ENCODE peak calls at places on chromosomes 16 and 17, in four cellular contexts. Y is EL; D is foreskin fibroblast; J is activated CD8-positive, alpha-beta memory T cell treated with anti-CD3 and anti-CD28 coated beads for 48 hours. U is an unnamed sample.

GRCh38 chr17:64080174-64080618 is 49.7 kb downstream of the ERN1 start:
- DNase-seq in D (no peak), Y (no peak), J (no peak), U (no peak)

GRCh38 chr16:715448-716249 is 731 bp downstream of the METRN start:
- DNase-seq in J (no peak), Y (peak), D (no peak), U (peak)

GRCh38 chr17:17685775-17686291 is 4.6 kb downstream of the RAI1 start:
- DNase-seq in Y (peak), D (peak), J (no peak), U (no peak)

GRCh38 chr16:20763461-20764232 is at the start of gene ACSM3:
- DNase-seq in D (peak), Y (peak), J (peak), U (peak)

GRCh38 chr16:89448656-89449055 is 41.7 kb downstream of the ANKRD11 start:
- DNase-seq in D (no peak), J (no peak), Y (no peak), U (no peak)

GRCh38 chr16:89971495-89972243 is 23.1 kb downstream of the DEF8 start:
- DNase-seq in Y (no peak), J (no peak), D (peak), U (no peak)

GRCh38 chr16:56815721-56816120 is 49.3 kb upstream of the SLC12A3 start:
- DNase-seq in J (no peak), D (no peak), Y (no peak), U (no peak)

GRCh38 chr16:13996778-13997288 is 74.3 kb upstream of the MRTFB start:
- DNase-seq in J (no peak), Y (no peak), D (no peak), U (no peak)

GRCh38 chr17:8051831-8052230 is 13.0 kb downstream of the ALOX15B start:
- DNase-seq in J (no peak), D (no peak), Y (no peak), U (no peak)

GRCh38 chr17:60390223-60390622 is 1.7 kb downstream of the USP32 start:
- DNase-seq in Y (peak), D (peak), J (no peak), U (no peak)

GRCh38 chr16:50858376-50858775 is 116.5 kb downstream of the CYLD start:
- DNase-seq in D (no peak), Y (no peak), J (no peak), U (no peak)

GRCh38 chr17:76657505-76658386 is 14.2 kb upstream of the ST6GALNAC1 start:
- DNase-seq in J (no peak), Y (no peak), D (no peak), U (no peak)

GRCh38 chr17:17605747-17606083 is 14.2 kb upstream of the PEMT start:
- DNase-seq in Y (peak), J (no peak), D (peak), U (no peak)

GRCh38 chr17:49976163-49976827 is 7.3 kb downstream of the DLX4 start:
- DNase-seq in J (no peak), Y (no peak), D (no peak), U (no peak)

GRCh38 chr17:28505986-28506665 is at the start of gene FOXN1:
- DNase-seq in Y (no peak), D (no peak), J (no peak), U (no peak)

GRCh38 chr16:5056347-5056746 is 9.4 kb downstream of the C16orf89 start:
- DNase-seq in D (no peak), Y (peak), J (no peak), U (peak)

GRCh38 chr17:49872776-49873377 is 25.0 kb upstream of the TAC4 start:
- DNase-seq in J (no peak), Y (no peak), D (no peak), U (no peak)

GRCh38 chr17:7932949-7933348 is 943 bp downstream of the CNTROB start:
- DNase-seq in J (no peak), Y (peak), D (peak), U (peak)

GRCh38 chr17:78268960-78269892 is 37.8 kb downstream of the TMEM235 start:
- DNase-seq in Y (no peak), D (no peak), J (no peak), U (peak)

GRCh38 chr16:47458331-47458730 is 2.5 kb downstream of the ITFG1 start:
- DNase-seq in Y (no peak), J (no peak), D (no peak), U (no peak)

GRCh38 chr17:81271226-81271625 is 23.9 kb downstream of the SLC38A10 start:
- DNase-seq in J (no peak), D (no peak), Y (no peak), U (no peak)

GRCh38 chr17:66930933-66931332 is 33.6 kb upstream of the CACNG4 start:
- DNase-seq in Y (no peak), D (no peak), J (no peak), U (no peak)

GRCh38 chr17:39736319-39737165 is 1.2 kb upstream of the GRB7 start:
- DNase-seq in D (no peak), Y (no peak), J (no peak), U (no peak)

GRCh38 chr16:86874141-86874540 is 295.8 kb downstream of the FOXL1 start:
- DNase-seq in Y (peak), J (no peak), D (no peak), U (no peak)

GRCh38 chr16:54936086-54936978 is 5.7 kb downstream of the IRX5 start:
- DNase-seq in J (no peak), D (peak), Y (peak), U (peak)